ENCODE peak calls at places on chromosomes 7 and 10, in four cellular contexts. J is HCT116, T is SK-N-SH, K is HepG2. A is an unnamed sample. For H3K4me1, the result is how much of the 10 kb centered on the place peaks cover.

GRCh38 chr7:87152897-87153641 is 816 bp downstream of the DMTF1 start:
- DNase-seq in J (no peak), T (no peak), K (peak), A (no peak)

GRCh38 chr7:39880556-39880955 is 69.5 kb upstream of the CDK13 start:
- DNase-seq in J (no peak), T (no peak), K (no peak), A (no peak)

GRCh38 chr7:70193514-70193913 is 595.2 kb downstream of the AUTS2 start:
- DNase-seq in J (no peak), T (peak), K (no peak), A (no peak)

GRCh38 chr7:92698237-92698841 is 108.1 kb upstream of the FAM133B start:
- DNase-seq in J (peak), T (peak), K (peak), A (peak)

GRCh38 chr10:61225939-61226338 is 227.2 kb downstream of the TMEM26 start:
- DNase-seq in J (no peak), T (no peak), K (no peak), A (no peak)

GRCh38 chr10:132065491-132066105 is at the start of gene JAKMIP3:
- DNase-seq in J (no peak), T (no peak), K (peak), A (peak)

GRCh38 chr10:68231106-68231901 is 609 bp downstream of the ATOH7 start:
- DNase-seq in J (peak), T (peak), K (peak), A (peak)

GRCh38 chr10:29651767-29652166 is 17.0 kb upstream of the SVIL start:
- DNase-seq in J (no peak), T (no peak), K (no peak), A (no peak)

GRCh38 chr10:91519899-91520514 is 109.9 kb downstream of the HECTD2 start:
- DNase-seq in J (no peak), T (no peak), K (no peak), A (no peak)

GRCh38 chr7:154587812-154588211 is 415.1 kb downstream of the PAXIP1 start:
- DNase-seq in J (no peak), T (no peak), K (no peak), A (no peak)

GRCh38 chr7:28466341-28466740 is 54.0 kb downstream of the CREB5 start:
- DNase-seq in J (no peak), T (no peak), K (no peak), A (no peak)

GRCh38 chr10:118475214-118475613 is 120.2 kb downstream of the PRLHR start:
- DNase-seq in J (no peak), T (no peak), K (no peak), A (no peak)
- TF ChIP-seq REST in J (peak), T (no peak), K (no peak), A (no peak)

GRCh38 chr7:134355925-134356324 is 39.2 kb upstream of the SLC35B4 start:
- DNase-seq in J (no peak), T (no peak), K (peak), A (no peak)
- H3K4me1 ChIP-seq in J (under half), T (under half), K (half or more), A (under half)

GRCh38 chr7:26603631-26604030 is 260.8 kb downstream of the SKAP2 start:
- DNase-seq in J (peak), T (no peak), K (no peak), A (no peak)
- TF ChIP-seq SIN3A in J (peak), T (no peak), K (no peak), A (no peak)

DNA sequence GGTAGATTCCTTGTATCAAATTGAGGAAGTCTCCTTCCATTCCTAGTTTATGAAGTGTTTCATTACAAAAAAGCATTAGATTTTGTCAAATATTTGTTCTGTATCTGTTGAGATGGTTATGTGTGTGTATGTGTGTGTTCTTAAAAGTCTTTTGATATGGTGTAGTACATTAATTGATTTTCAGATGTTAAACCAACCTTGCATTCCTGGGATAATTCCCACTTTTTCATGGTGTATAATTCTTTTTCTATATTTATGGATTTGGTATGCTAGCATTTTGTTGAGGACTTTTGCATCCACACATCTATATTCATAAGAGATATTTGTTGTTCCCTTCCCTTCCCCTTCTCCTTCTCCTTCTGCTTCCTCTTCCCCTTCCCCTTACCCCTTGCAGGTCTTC is 8.9 kb upstream of the GIMAP8 start:
- DNase-seq in J (no peak), T (no peak), K (no peak), A (no peak)
- TF ChIP-seq REST in J (no peak), T (no peak), K (no peak), A (no peak)

A was measured in Panc1.